ENCODE peak calls at places on chromosomes 11 and 22, in five cellular contexts. J, G, S, L and O are unnamed samples.

GRCh38 chr22:32650553-32651345 is 150.8 kb upstream of the TIMP3 start:
- DNase-seq in J (no peak), L (no peak), S (no peak), G (no peak), O (no peak)

GRCh38 chr22:25853501-25853900 is 111.5 kb downstream of the MYO18B start:
- DNase-seq in G (no peak), S (no peak), J (no peak), L (no peak), O (no peak)

GRCh38 chr11:44766112-44766971 is 39.6 kb downstream of the TSPAN18 start:
- DNase-seq in G (peak; percentile 93), J (no peak), L (peak; percentile 56), S (no peak), O (peak; percentile 68)

GRCh38 chr11:6632116-6633073 is 13.2 kb upstream of the TPP1 start:
- DNase-seq in G (no peak), J (no peak), S (no peak), L (no peak), O (no peak)

GRCh38 chr11:72813740-72814138 is 472 bp upstream of the ATG16L2 start:
- DNase-seq in L (no peak), S (peak; percentile 93), J (peak; percentile 85), G (peak; percentile 83), O (peak; percentile 87)

GRCh38 chr11:124200671-124201070 is 17.5 kb downstream of the OR10D3 start:
- DNase-seq in J (no peak), G (no peak), L (no peak), S (no peak), O (no peak)

GRCh38 chr11:92653448-92653847 is 316.0 kb upstream of the MTNR1B start:
- DNase-seq in G (no peak), S (no peak), L (no peak), J (no peak), O (no peak)

GRCh38 chr11:126514061-126514713 is 158.7 kb downstream of the ST3GAL4 start:
- DNase-seq in S (no peak), L (no peak), J (no peak), G (no peak), O (no peak)

GRCh38 chr22:48779661-48780596 is 1047.7 kb downstream of the BRD1 start:
- DNase-seq in J (no peak), G (no peak), S (no peak), L (no peak), O (no peak)

GRCh38 chr11:128400382-128401203 is 186.8 kb downstream of the ETS1 start:
- DNase-seq in S (no peak), L (no peak), G (peak; percentile 53), J (no peak), O (no peak)

GRCh38 chr11:76410771-76411423 is 29.8 kb downstream of the GVQW3 start:
- DNase-seq in L (peak; percentile 30), J (no peak), G (no peak), S (no peak), O (no peak)

GRCh38 chr22:48335442-48336139 is 1492.1 kb downstream of the BRD1 start:
- DNase-seq in L (no peak), J (no peak), S (peak; percentile 22), G (no peak), O (no peak)

GRCh38 chr11:37788141-37788877 is 1190.3 kb upstream of the RAG2 start:
- DNase-seq in G (peak; percentile 62), S (no peak), J (peak; percentile 96), L (no peak), O (no peak)

GRCh38 chr22:33922268-33922667 is 2.0 kb upstream of the LARGE1 start:
- DNase-seq in J (peak; percentile 27), S (no peak), L (peak; percentile 49), G (peak; percentile 39), O (peak; percentile 42)

GRCh38 chr11:102345923-102346322 is 1.1 kb upstream of the BIRC2 start:
- DNase-seq in S (no peak), G (peak; percentile 34), J (peak; percentile 88), L (no peak), O (no peak)

GRCh38 chr22:44309137-44309536 is 3.6 kb downstream of the SHISAL1 start:
- DNase-seq in S (no peak), G (peak; percentile 94), L (peak; percentile 80), J (peak; percentile 97), O (no peak)

GRCh38 chr22:44311855-44312170 is 938 bp downstream of the SHISAL1 start:
- DNase-seq in L (no peak), J (peak; percentile 65), G (peak; percentile 90), S (no peak), O (no peak)

GRCh38 chr22:44311104-44311854 is 1.5 kb downstream of the SHISAL1 start:
- DNase-seq in G (no peak), L (no peak), J (no peak), S (no peak), O (no peak)

GRCh38 chr22:44307509-44308169 is 5.1 kb downstream of the SHISAL1 start:
- DNase-seq in G (no peak), L (peak; percentile 82), S (no peak), J (no peak), O (no peak)

GRCh38 chr22:44309647-44310046 is 3.1 kb downstream of the SHISAL1 start:
- DNase-seq in J (no peak), S (no peak), L (no peak), G (peak; percentile 42), O (no peak)
- H3K4me3 ChIP-seq in J (no peak overlapping the region), S (no peak overlapping the region), L (peak overlapping the region; percentile 3), G (no peak overlapping the region), O (no peak overlapping the region)

GRCh38 chr11:8383227-8383626 is 119.5 kb upstream of the LMO1 start:
- DNase-seq in G (no peak), J (no peak), L (no peak), S (no peak), O (no peak)

GRCh38 chr11:8383627-8384026 is 119.9 kb upstream of the LMO1 start:
- DNase-seq in S (no peak), L (no peak), G (no peak), J (no peak), O (no peak)

GRCh38 chr11:8382436-8383053 is 118.9 kb upstream of the LMO1 start:
- DNase-seq in G (peak; percentile 13), L (no peak), J (peak; percentile 60), S (no peak), O (no peak)

GRCh38 chr11:8386134-8386864 is 122.6 kb upstream of the LMO1 start:
- DNase-seq in L (no peak), J (no peak), G (no peak), S (no peak), O (no peak)

DNA sequence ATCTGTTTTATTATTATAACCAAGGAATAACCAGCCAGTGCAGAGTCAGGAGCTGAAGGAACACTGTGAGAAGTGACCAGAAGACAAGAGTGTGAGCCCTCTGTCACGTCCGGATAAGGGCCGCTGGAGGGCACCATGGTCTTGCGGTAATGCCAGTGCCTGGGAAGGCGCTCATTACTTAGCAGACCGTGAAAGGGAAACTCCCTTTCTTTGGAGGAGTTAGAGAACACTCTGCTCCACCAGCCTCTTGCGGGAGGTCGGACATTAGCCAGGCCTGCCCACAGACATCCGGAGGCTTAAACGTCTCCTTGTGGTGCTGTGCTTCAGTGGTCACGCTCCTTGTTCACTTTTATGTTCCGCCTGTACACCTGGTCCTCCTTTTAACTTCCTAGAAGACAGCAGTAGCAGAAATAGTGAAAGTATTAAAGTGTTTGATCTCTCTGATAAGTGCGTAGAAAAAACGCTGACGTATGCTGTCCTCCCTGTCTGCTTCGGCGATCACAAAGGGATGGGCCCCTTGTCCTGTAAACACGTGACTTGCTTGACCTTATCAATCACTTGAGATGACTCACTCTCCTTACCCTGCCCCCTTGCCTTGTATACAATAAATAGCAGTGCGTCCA is 120.6 kb upstream of the LMO1 start:
- DNase-seq in G (peak; percentile 47), L (peak; percentile 48), S (peak; percentile 67), J (no peak), O (peak; percentile 64)
- H3K4me3 ChIP-seq in G (no peak overlapping the region), L (no peak overlapping the region), S (no peak overlapping the region), J (no peak overlapping the region), O (peak overlapping the region; percentile 16)

DNA sequence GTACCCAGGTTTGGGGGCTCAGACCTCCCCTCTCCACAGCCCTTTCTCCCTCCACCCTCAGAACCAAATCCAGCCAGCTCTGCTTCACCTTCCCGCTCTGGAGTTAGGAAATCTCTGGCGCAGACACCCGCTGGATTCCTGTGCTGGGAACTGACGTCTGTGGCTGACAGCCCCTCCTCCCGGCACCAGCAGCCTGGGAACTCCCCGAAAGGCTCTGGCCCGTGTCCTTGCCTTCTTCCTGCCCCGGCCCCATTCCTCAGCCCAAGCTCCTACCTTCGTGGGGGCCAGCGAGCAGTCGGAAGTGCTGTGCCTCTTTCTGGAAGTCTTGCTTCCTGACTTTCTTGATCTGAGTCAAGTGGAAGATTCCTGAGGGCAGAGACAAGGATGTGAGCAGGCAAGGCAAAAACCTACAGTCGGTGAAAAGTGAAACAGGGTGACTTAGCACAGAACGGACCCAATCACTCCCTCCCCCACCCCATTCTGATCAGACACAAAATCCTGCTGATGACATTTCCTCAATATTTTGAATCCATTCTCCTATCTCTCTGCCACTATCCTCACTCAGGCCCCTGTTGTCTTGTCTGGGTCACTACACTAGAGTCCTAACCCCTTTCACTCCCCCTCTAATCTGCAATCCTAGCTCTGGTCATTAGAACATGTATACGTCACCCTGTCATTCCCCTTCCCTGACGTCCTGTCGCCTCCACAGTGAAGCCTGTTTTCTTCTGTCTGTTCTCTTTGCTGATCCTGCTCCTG is 34.1 kb downstream of the CHRDL2 start:
- DNase-seq in S (peak; percentile 82), G (peak; percentile 98), J (peak; percentile 76), L (peak; percentile 92), O (peak; percentile 5)
- H3K4me3 ChIP-seq in S (peak overlapping the region; percentile 28), G (no peak overlapping the region), J (no peak overlapping the region), L (no peak overlapping the region), O (no peak overlapping the region)

GRCh38 chr11:71499125-71499524 is 27.9 kb upstream of the KRTAP5-7 start:
- DNase-seq in G (no peak), S (no peak), J (no peak), L (no peak), O (no peak)
- H3K4me3 ChIP-seq in G (no peak overlapping the region), S (no peak overlapping the region), J (no peak overlapping the region), L (no peak overlapping the region), O (no peak overlapping the region)